ENCODE peak calls at places on chromosome 19, in six cellular contexts. One of them, this sample, is unnamed. For H3K27me3, the result is how much of the 10 kb centered on the place peaks cover.

GRCh38 chr19:35559281-35559659 is 4.2 kb downstream of the ATP4A start:
- DNase-seq in endothelial cell of umbilical vein: no peak
- DNase-seq in esophagus squamous epithelium: no peak
- DNase-seq in GM23248: no peak
- DNase-seq in colonic mucosa: no peak
- DNase-seq in SK-N-SH: no peak
- DNase-seq in this sample: no peak

GRCh38 chr19:40813182-40813581 is 14.2 kb downstream of the EGLN2 start:
- DNase-seq in endothelial cell of umbilical vein: no peak
- DNase-seq in esophagus squamous epithelium: no peak
- DNase-seq in GM23248: no peak
- DNase-seq in colonic mucosa: no peak
- DNase-seq in SK-N-SH: no peak
- DNase-seq in this sample: no peak

GRCh38 chr19:23116802-23117571 is at the start of gene ZNF730:
- DNase-seq in endothelial cell of umbilical vein: peak
- DNase-seq in esophagus squamous epithelium: no peak
- DNase-seq in GM23248: peak
- DNase-seq in colonic mucosa: peak
- DNase-seq in SK-N-SH: peak
- DNase-seq in this sample: peak

GRCh38 chr19:21568816-21569496 is 63.6 kb downstream of the ZNF429 start:
- DNase-seq in endothelial cell of umbilical vein: no peak
- DNase-seq in esophagus squamous epithelium: no peak
- DNase-seq in GM23248: peak
- DNase-seq in colonic mucosa: peak
- DNase-seq in SK-N-SH: no peak
- DNase-seq in this sample: peak

GRCh38 chr19:8096071-8096470 is 43.5 kb downstream of the CCL25 start:
- DNase-seq in endothelial cell of umbilical vein: no peak
- DNase-seq in esophagus squamous epithelium: no peak
- DNase-seq in GM23248: no peak
- DNase-seq in colonic mucosa: no peak
- DNase-seq in SK-N-SH: no peak
- DNase-seq in this sample: peak

GRCh38 chr19:34254552-34255432 is at the start of gene GARRE1:
- DNase-seq in endothelial cell of umbilical vein: peak
- DNase-seq in esophagus squamous epithelium: no peak
- DNase-seq in GM23248: peak
- DNase-seq in colonic mucosa: peak
- DNase-seq in SK-N-SH: peak
- DNase-seq in this sample: peak

GRCh38 chr19:28213476-28214082 is 999.4 kb downstream of the UQCRFS1 start:
- DNase-seq in endothelial cell of umbilical vein: no peak
- DNase-seq in esophagus squamous epithelium: no peak
- DNase-seq in GM23248: peak
- DNase-seq in colonic mucosa: no peak
- DNase-seq in SK-N-SH: peak
- DNase-seq in this sample: no peak

GRCh38 chr19:33502991-33503790 is 18.4 kb downstream of the PEPD start:
- DNase-seq in endothelial cell of umbilical vein: no peak
- DNase-seq in esophagus squamous epithelium: no peak
- DNase-seq in GM23248: no peak
- DNase-seq in colonic mucosa: no peak
- DNase-seq in SK-N-SH: no peak
- DNase-seq in this sample: peak

GRCh38 chr19:2070436-2070827 is 19.4 kb upstream of the MKNK2 start:
- DNase-seq in endothelial cell of umbilical vein: no peak
- DNase-seq in esophagus squamous epithelium: no peak
- DNase-seq in GM23248: no peak
- DNase-seq in colonic mucosa: peak
- DNase-seq in SK-N-SH: no peak
- DNase-seq in this sample: no peak

GRCh38 chr19:6501740-6502648 is at the start of gene TUBB4A:
- DNase-seq in endothelial cell of umbilical vein: no peak
- DNase-seq in esophagus squamous epithelium: no peak
- DNase-seq in GM23248: no peak
- DNase-seq in colonic mucosa: no peak
- DNase-seq in SK-N-SH: peak
- DNase-seq in this sample: peak

GRCh38 chr19:6761053-6761676 is 6.1 kb downstream of the SH2D3A start:
- DNase-seq in endothelial cell of umbilical vein: no peak
- DNase-seq in esophagus squamous epithelium: no peak
- DNase-seq in GM23248: peak
- DNase-seq in colonic mucosa: no peak
- DNase-seq in SK-N-SH: peak
- DNase-seq in this sample: peak

GRCh38 chr19:12933287-12934072 is at the start of gene FARSA:
- DNase-seq in endothelial cell of umbilical vein: peak
- DNase-seq in esophagus squamous epithelium: peak
- DNase-seq in GM23248: peak
- DNase-seq in colonic mucosa: peak
- DNase-seq in SK-N-SH: peak
- DNase-seq in this sample: peak

GRCh38 chr19:39818626-39819097 is 15.3 kb downstream of the DYRK1B start:
- DNase-seq in endothelial cell of umbilical vein: no peak
- DNase-seq in esophagus squamous epithelium: no peak
- DNase-seq in GM23248: no peak
- DNase-seq in colonic mucosa: no peak
- DNase-seq in SK-N-SH: no peak
- DNase-seq in this sample: no peak

GRCh38 chr19:40976134-40976533 is 14.9 kb upstream of the CYP2B6 start:
- DNase-seq in endothelial cell of umbilical vein: no peak
- DNase-seq in esophagus squamous epithelium: no peak
- DNase-seq in GM23248: no peak
- DNase-seq in colonic mucosa: no peak
- DNase-seq in SK-N-SH: no peak
- DNase-seq in this sample: no peak

GRCh38 chr19:48552406-48553322 is 692 bp downstream of the SULT2B1 start:
- DNase-seq in endothelial cell of umbilical vein: no peak
- DNase-seq in esophagus squamous epithelium: no peak
- DNase-seq in GM23248: peak
- DNase-seq in colonic mucosa: no peak
- DNase-seq in SK-N-SH: no peak
- DNase-seq in this sample: no peak

GRCh38 chr19:48368942-48369341 is 4.8 kb downstream of the SYNGR4 start:
- DNase-seq in endothelial cell of umbilical vein: no peak
- DNase-seq in esophagus squamous epithelium: no peak
- DNase-seq in GM23248: no peak
- DNase-seq in colonic mucosa: peak
- DNase-seq in SK-N-SH: no peak
- DNase-seq in this sample: no peak

GRCh38 chr19:49380391-49380790 is 7.7 kb upstream of the KASH5 start:
- DNase-seq in endothelial cell of umbilical vein: no peak
- DNase-seq in esophagus squamous epithelium: no peak
- DNase-seq in GM23248: no peak
- DNase-seq in colonic mucosa: no peak
- DNase-seq in SK-N-SH: no peak
- DNase-seq in this sample: no peak

GRCh38 chr19:58385313-58386165 is 1.5 kb upstream of the RPS5 start:
- DNase-seq in endothelial cell of umbilical vein: no peak
- DNase-seq in esophagus squamous epithelium: no peak
- DNase-seq in GM23248: peak
- DNase-seq in colonic mucosa: no peak
- DNase-seq in SK-N-SH: no peak
- DNase-seq in this sample: no peak

GRCh38 chr19:55605207-55605636 is 225 bp upstream of the ZNF865 start:
- DNase-seq in endothelial cell of umbilical vein: peak
- DNase-seq in esophagus squamous epithelium: peak
- DNase-seq in GM23248: peak
- DNase-seq in colonic mucosa: peak
- DNase-seq in SK-N-SH: peak
- DNase-seq in this sample: peak

GRCh38 chr19:49157445-49158224 is at the start of gene TRPM4:
- DNase-seq in endothelial cell of umbilical vein: peak
- DNase-seq in esophagus squamous epithelium: no peak
- DNase-seq in GM23248: peak
- DNase-seq in colonic mucosa: peak
- DNase-seq in SK-N-SH: peak
- DNase-seq in this sample: peak

GRCh38 chr19:30254789-30255188 is 117.4 kb upstream of the ZNF536 start:
- DNase-seq in endothelial cell of umbilical vein: no peak
- DNase-seq in esophagus squamous epithelium: no peak
- DNase-seq in GM23248: no peak
- DNase-seq in colonic mucosa: no peak
- DNase-seq in SK-N-SH: no peak
- DNase-seq in this sample: no peak

GRCh38 chr19:41569481-41570150 is 6.3 kb upstream of the CEACAM21 start:
- DNase-seq in endothelial cell of umbilical vein: no peak
- DNase-seq in esophagus squamous epithelium: no peak
- DNase-seq in GM23248: no peak
- DNase-seq in colonic mucosa: no peak
- DNase-seq in SK-N-SH: no peak
- DNase-seq in this sample: no peak

GRCh38 chr19:43534811-43535761 is 2.1 kb downstream of the ZNF575 start:
- DNase-seq in endothelial cell of umbilical vein: peak
- DNase-seq in esophagus squamous epithelium: no peak
- DNase-seq in GM23248: peak
- DNase-seq in colonic mucosa: peak
- DNase-seq in SK-N-SH: peak
- DNase-seq in this sample: peak

GRCh38 chr19:21134934-21135366 is 6.9 kb upstream of the ZNF431 start:
- DNase-seq in endothelial cell of umbilical vein: no peak
- DNase-seq in esophagus squamous epithelium: no peak
- DNase-seq in GM23248: no peak
- DNase-seq in colonic mucosa: no peak
- DNase-seq in SK-N-SH: no peak
- DNase-seq in this sample: no peak

GRCh38 chr19:23787106-23787505 is 28.4 kb upstream of the ZNF681 start:
- DNase-seq in endothelial cell of umbilical vein: no peak
- DNase-seq in esophagus squamous epithelium: no peak
- DNase-seq in GM23248: no peak
- DNase-seq in colonic mucosa: peak
- DNase-seq in SK-N-SH: no peak
- DNase-seq in this sample: no peak

GRCh38 chr19:28577666-28578065 is 635.3 kb downstream of the UQCRFS1 start:
- DNase-seq in endothelial cell of umbilical vein: no peak
- DNase-seq in esophagus squamous epithelium: no peak
- DNase-seq in GM23248: no peak
- DNase-seq in colonic mucosa: no peak
- DNase-seq in SK-N-SH: no peak
- DNase-seq in this sample: no peak

GRCh38 chr19:30431591-30431990 is 59.4 kb downstream of the ZNF536 start:
- DNase-seq in endothelial cell of umbilical vein: no peak
- DNase-seq in esophagus squamous epithelium: no peak
- DNase-seq in GM23248: no peak
- DNase-seq in colonic mucosa: no peak
- DNase-seq in SK-N-SH: no peak
- DNase-seq in this sample: no peak

GRCh38 chr19:18300930-18301717 is 19.7 kb upstream of the JUND start:
- DNase-seq in endothelial cell of umbilical vein: no peak
- DNase-seq in esophagus squamous epithelium: no peak
- DNase-seq in GM23248: peak
- DNase-seq in colonic mucosa: peak
- DNase-seq in SK-N-SH: no peak
- DNase-seq in this sample: peak

GRCh38 chr19:33927789-33928457 is 131.3 kb downstream of the KCTD15 start:
- DNase-seq in endothelial cell of umbilical vein: no peak
- DNase-seq in esophagus squamous epithelium: no peak
- DNase-seq in GM23248: no peak
- DNase-seq in colonic mucosa: no peak
- DNase-seq in SK-N-SH: no peak
- DNase-seq in this sample: no peak

GRCh38 chr19:53980553-53981407 is 10.7 kb upstream of the CACNG6 start:
- DNase-seq in endothelial cell of umbilical vein: peak
- DNase-seq in esophagus squamous epithelium: no peak
- DNase-seq in GM23248: peak
- DNase-seq in colonic mucosa: peak
- DNase-seq in SK-N-SH: peak
- DNase-seq in this sample: peak

GRCh38 chr19:46408611-46409039 is 4.7 kb downstream of the CCDC8 start:
- DNase-seq in endothelial cell of umbilical vein: no peak
- DNase-seq in esophagus squamous epithelium: no peak
- DNase-seq in GM23248: peak
- DNase-seq in colonic mucosa: peak
- DNase-seq in SK-N-SH: no peak
- DNase-seq in this sample: peak
- H3K4me3 ChIP-seq in endothelial cell of umbilical vein: no peak
- H3K4me3 ChIP-seq in esophagus squamous epithelium: peak
- H3K4me3 ChIP-seq in GM23248: no peak
- H3K4me3 ChIP-seq in colonic mucosa: no peak
- H3K4me3 ChIP-seq in SK-N-SH: no peak
- H3K4me3 ChIP-seq in this sample: peak

DNA sequence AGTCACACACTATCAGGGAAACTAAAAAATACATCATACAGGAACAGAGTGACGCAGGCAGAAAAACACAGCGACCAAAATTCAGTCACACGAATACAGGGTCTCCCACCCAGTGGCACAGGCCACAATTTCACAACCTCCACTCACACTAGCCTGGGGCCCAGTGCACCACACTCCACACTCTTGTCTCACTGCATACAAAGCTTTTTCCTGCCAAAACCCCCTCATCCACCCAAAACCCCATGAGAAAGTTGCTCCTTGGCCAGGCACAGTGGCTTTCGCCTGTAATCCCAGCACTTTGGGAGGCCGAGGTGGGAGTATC is 1.2 kb downstream of the S1PR5 start:
- DNase-seq in endothelial cell of umbilical vein: no peak
- DNase-seq in esophagus squamous epithelium: no peak
- DNase-seq in GM23248: no peak
- DNase-seq in colonic mucosa: no peak
- DNase-seq in SK-N-SH: no peak
- DNase-seq in this sample: no peak
- H3K27me3 ChIP-seq in endothelial cell of umbilical vein: half or more
- H3K27me3 ChIP-seq in esophagus squamous epithelium: under half
- H3K27me3 ChIP-seq in GM23248: under half
- H3K27me3 ChIP-seq in colonic mucosa: half or more
- H3K27me3 ChIP-seq in SK-N-SH: under half
- H3K27me3 ChIP-seq in this sample: under half

GRCh38 chr19:15196683-15197005 is 4.2 kb downstream of the NOTCH3 start:
- DNase-seq in endothelial cell of umbilical vein: no peak
- DNase-seq in esophagus squamous epithelium: no peak
- DNase-seq in GM23248: no peak
- DNase-seq in colonic mucosa: no peak
- DNase-seq in SK-N-SH: no peak
- DNase-seq in this sample: peak

GRCh38 chr19:15197275-15198005 is 3.4 kb downstream of the NOTCH3 start:
- DNase-seq in endothelial cell of umbilical vein: no peak
- DNase-seq in esophagus squamous epithelium: no peak
- DNase-seq in GM23248: peak
- DNase-seq in colonic mucosa: no peak
- DNase-seq in SK-N-SH: peak
- DNase-seq in this sample: peak

GRCh38 chr19:15195987-15196682 is 4.7 kb downstream of the NOTCH3 start:
- DNase-seq in endothelial cell of umbilical vein: no peak
- DNase-seq in esophagus squamous epithelium: no peak
- DNase-seq in GM23248: peak
- DNase-seq in colonic mucosa: peak
- DNase-seq in SK-N-SH: no peak
- DNase-seq in this sample: peak

GRCh38 chr19:15195381-15195964 is 5.3 kb downstream of the NOTCH3 start:
- DNase-seq in endothelial cell of umbilical vein: no peak
- DNase-seq in esophagus squamous epithelium: no peak
- DNase-seq in GM23248: peak
- DNase-seq in colonic mucosa: peak
- DNase-seq in SK-N-SH: peak
- DNase-seq in this sample: peak

GRCh38 chr19:15194938-15195337 is 5.9 kb downstream of the NOTCH3 start:
- DNase-seq in endothelial cell of umbilical vein: no peak
- DNase-seq in esophagus squamous epithelium: no peak
- DNase-seq in GM23248: peak
- DNase-seq in colonic mucosa: no peak
- DNase-seq in SK-N-SH: no peak
- DNase-seq in this sample: no peak
- H3K4me3 ChIP-seq in endothelial cell of umbilical vein: no peak
- H3K4me3 ChIP-seq in esophagus squamous epithelium: peak
- H3K4me3 ChIP-seq in GM23248: peak
- H3K4me3 ChIP-seq in colonic mucosa: peak
- H3K4me3 ChIP-seq in SK-N-SH: peak
- H3K4me3 ChIP-seq in this sample: peak

GRCh38 chr19:51729781-51730180 is 6.0 kb upstream of the HAS1 start:
- DNase-seq in endothelial cell of umbilical vein: no peak
- DNase-seq in esophagus squamous epithelium: no peak
- DNase-seq in GM23248: peak
- DNase-seq in colonic mucosa: no peak
- DNase-seq in SK-N-SH: no peak
- DNase-seq in this sample: no peak
- H3K27me3 ChIP-seq in endothelial cell of umbilical vein: under half
- H3K27me3 ChIP-seq in esophagus squamous epithelium: under half
- H3K27me3 ChIP-seq in GM23248: under half
- H3K27me3 ChIP-seq in colonic mucosa: under half
- H3K27me3 ChIP-seq in SK-N-SH: under half
- H3K27me3 ChIP-seq in this sample: under half